ENCODE peak calls at places on chromosome 10, in five cellular contexts. D, T, R, B and K are unnamed samples.
A peak's percentile ranks its signal among the peaks of the same experiment; 100 is the strongest.

GRCh38 chr10:132803595-132804210 is 17.8 kb upstream of the NKX6-2 start:
- DNase-seq in D (no peak), T (no peak), R (no peak), B (no peak), K (no peak)

GRCh38 chr10:104041891-104042535 is 43.7 kb downstream of the COL17A1 start:
- DNase-seq in D (no peak), T (no peak), R (no peak), B (no peak), K (peak; percentile 22)

GRCh38 chr10:129470103-129470851 is 3.2 kb downstream of the MGMT start:
- DNase-seq in D (no peak), T (no peak), R (no peak), B (no peak), K (no peak)

GRCh38 chr10:45580781-45581496 is 91.6 kb downstream of the ZFAND4 start:
- DNase-seq in D (no peak), T (no peak), R (no peak), B (no peak), K (no peak)

GRCh38 chr10:132447446-132448247 is 50.6 kb downstream of the PWWP2B start:
- DNase-seq in D (peak; percentile 56), T (no peak), R (peak; percentile 71), B (no peak), K (peak; percentile 75)

GRCh38 chr10:90598513-90598912 is 259.3 kb downstream of the HTR7 start:
- DNase-seq in D (no peak), T (no peak), R (no peak), B (no peak), K (no peak)

GRCh38 chr10:62422068-62422590 is 48.0 kb downstream of the ZNF365 start:
- DNase-seq in D (no peak), T (peak; percentile 93), R (peak; percentile 90), B (no peak), K (no peak)

GRCh38 chr10:48798486-48799254 is 114.0 kb downstream of the WDFY4 start:
- DNase-seq in D (no peak), T (peak; percentile 72), R (peak; percentile 22), B (no peak), K (no peak)

GRCh38 chr10:42767906-42768305 is 14.7 kb upstream of the BMS1 start:
- DNase-seq in D (no peak), T (no peak), R (no peak), B (no peak), K (no peak)

GRCh38 chr10:113133497-113133896 is 183.4 kb downstream of the TCF7L2 start:
- DNase-seq in D (no peak), T (peak; percentile 81), R (peak; percentile 60), B (no peak), K (no peak)

GRCh38 chr10:74177140-74177677 is 26.2 kb downstream of the ADK start:
- DNase-seq in D (no peak), T (peak; percentile 86), R (peak; percentile 17), B (peak; percentile 58), K (no peak)

GRCh38 chr10:36494386-36494785 is 631.0 kb upstream of the ANKRD30A start:
- DNase-seq in D (no peak), T (peak; percentile 94), R (peak; percentile 87), B (no peak), K (no peak)

GRCh38 chr10:81570349-81570748 is 304.6 kb upstream of the NRG3 start:
- DNase-seq in D (no peak), T (no peak), R (no peak), B (no peak), K (no peak)

GRCh38 chr10:111175786-111176185 is 99.0 kb downstream of the ADRA2A start:
- DNase-seq in D (no peak), T (no peak), R (no peak), B (peak; percentile 9), K (no peak)

GRCh38 chr10:112360308-112361270 is 13.3 kb upstream of the ACSL5 start:
- DNase-seq in D (no peak), T (peak; percentile 81), R (peak; percentile 21), B (no peak), K (no peak)

GRCh38 chr10:61286695-61287094 is 166.5 kb downstream of the TMEM26 start:
- DNase-seq in D (no peak), T (no peak), R (no peak), B (no peak), K (no peak)

GRCh38 chr10:122310311-122311050 is 39.4 kb downstream of the BTBD16 start:
- DNase-seq in D (no peak), T (no peak), R (no peak), B (no peak), K (no peak)

GRCh38 chr10:73910401-73910763 is 550 bp upstream of the PLAU start:
- DNase-seq in D (peak; percentile 58), T (no peak), R (peak; percentile 43), B (peak; percentile 41), K (no peak)

GRCh38 chr10:61271127-61271780 is 181.9 kb downstream of the TMEM26 start:
- DNase-seq in D (no peak), T (peak; percentile 79), R (peak; percentile 84), B (no peak), K (no peak)

DNA sequence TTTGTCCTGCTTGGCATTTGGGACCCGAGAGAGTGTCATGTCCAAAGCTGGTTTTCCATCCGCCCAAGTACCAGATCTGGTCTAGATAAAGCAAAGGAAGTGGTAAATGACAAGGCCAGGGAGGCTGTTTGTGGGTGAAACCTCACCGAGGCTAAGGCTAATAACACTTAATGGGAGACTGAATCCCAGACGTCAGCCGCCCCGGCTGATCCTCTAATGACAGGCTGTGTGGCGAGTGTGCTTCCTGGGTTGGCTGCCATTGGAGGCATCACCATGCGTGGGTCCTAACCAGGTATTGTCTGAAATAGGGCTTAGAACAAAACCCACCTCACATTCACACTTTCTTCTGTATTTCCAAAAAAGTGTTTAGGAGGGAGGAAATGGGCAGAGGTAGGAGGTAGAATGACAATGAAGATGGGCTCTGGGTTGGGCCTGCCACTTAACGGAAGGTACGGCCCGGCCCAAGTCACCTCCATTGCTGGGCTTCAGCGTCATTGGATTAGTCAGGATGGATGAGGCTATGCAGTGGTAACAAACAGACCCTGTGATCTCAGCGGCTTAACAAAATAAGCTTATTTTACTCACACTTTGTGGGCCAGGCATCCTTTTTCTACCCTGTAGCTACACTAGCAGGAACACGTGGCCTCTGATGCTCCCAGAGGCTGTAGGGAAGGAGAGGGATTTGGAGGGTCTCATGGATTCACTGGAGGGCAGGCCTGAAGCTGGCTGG is 59.7 kb downstream of the PROSER2 start:
- DNase-seq in D (no peak), T (no peak), R (no peak), B (no peak), K (no peak)
- H3K4me2 ChIP-seq in D (no peak overlapping the region), T (no peak overlapping the region), R (no peak overlapping the region), B (no peak overlapping the region), K (no peak overlapping the region)

GRCh38 chr10:11212285-11212684 is 194.6 kb downstream of the CELF2 start:
- DNase-seq in D (no peak), T (no peak), R (no peak), B (no peak), K (no peak)
- H3K4me2 ChIP-seq in D (no peak overlapping the region), T (no peak overlapping the region), R (no peak overlapping the region), B (no peak overlapping the region), K (no peak overlapping the region)

DNA sequence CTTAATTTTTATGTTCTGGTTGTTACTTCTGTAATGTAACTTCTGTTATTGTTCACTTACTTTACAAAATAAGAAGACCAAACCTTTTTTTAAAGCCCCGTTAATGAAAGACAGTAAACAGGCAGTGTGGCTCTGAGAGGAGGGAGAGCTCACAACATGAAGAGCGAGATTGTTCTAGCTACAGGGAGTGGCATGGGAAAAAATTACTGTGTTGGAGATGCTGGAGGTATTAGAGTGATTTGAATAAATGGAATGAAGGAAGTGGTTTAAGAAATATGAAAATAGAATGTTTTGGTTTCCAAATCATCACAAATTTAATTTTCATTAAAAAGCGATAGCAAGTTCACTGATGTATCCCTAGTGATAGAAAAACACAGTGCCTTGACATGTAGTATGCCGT is 31.8 kb downstream of the REEP3 start:
- DNase-seq in D (no peak), T (peak; percentile 88), R (peak; percentile 74), B (no peak), K (no peak)
- H3K4me2 ChIP-seq in D (no peak overlapping the region), T (peak overlapping the region; percentile 75), R (peak overlapping the region; percentile 44), B (no peak overlapping the region), K (no peak overlapping the region)

DNA sequence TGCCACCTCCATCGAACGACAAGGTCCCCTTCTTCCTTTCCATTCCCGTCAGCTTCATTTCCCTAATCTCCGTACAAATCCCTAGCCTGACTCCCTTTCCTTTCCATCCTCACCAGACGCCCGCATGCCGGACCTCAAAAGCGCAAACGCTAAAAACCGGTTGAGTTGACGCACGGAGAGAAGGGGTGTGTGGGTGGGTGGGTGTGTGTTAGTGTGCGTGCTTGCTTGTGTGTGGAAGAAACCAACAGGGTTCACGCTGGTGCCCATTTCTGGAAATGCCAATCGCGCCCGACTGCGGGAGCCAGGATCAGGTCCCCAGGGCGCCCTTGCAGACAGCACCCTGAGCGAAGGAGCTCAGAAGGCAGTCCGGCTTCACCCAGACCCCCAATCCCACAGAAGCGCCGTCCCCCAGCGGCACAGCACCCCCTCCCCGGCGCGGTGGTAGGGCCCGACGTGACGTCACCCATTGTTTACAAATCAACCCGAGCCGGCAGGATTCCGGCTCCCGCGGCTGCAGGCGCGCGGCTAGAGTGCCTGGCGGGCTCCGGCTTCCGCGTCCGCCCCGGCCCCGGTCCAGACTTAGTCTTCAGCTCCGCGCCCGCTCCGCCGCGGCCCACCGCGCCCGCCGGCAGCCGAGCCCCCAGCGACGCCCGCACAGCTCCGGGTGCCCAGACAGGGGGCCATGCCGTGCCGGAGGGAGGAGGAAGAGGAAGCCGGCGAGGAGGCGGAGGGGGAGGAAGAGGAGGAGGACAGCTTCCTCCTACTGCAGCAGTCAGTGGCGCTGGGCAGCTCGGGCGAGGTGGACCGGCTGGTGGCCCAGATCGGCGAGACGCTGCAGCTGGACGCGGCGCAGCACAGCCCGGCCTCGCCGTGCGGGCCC is at the start of gene FRAT1:
- DNase-seq in D (peak; percentile 95), T (peak; percentile 92), R (peak; percentile 93), B (peak; percentile 70), K (peak; percentile 91)
- H3K4me2 ChIP-seq in D (peak within 1 kb of the TSS; percentile 95), T (peak within 1 kb of the TSS; percentile 98), R (peak within 1 kb of the TSS; percentile 92), B (peak within 1 kb of the TSS; percentile 97), K (peak within 1 kb of the TSS; percentile 72)

DNA sequence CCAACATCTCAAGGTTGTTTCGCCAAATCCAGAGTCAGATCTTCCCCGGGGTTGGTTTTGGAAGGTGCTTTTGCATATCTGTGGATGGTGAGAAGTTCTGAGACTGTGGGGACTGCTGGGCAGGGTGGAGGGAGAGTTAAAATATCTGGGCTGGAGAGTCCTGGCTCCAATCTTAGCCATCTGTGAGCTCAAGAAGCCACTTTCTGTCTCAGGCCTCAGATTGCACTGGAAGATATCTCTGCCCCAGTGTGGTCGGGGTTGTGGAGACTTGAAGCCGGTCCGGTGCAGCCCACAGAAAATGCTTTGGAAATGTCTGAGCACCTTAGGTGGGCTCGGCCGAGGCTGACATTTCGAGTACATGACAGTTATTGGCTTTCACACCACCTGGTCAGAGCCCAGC is 72.2 kb upstream of the SFMBT2 start:
- DNase-seq in D (no peak), T (no peak), R (no peak), B (no peak), K (no peak)
- H3K4me2 ChIP-seq in D (no peak overlapping the region), T (no peak overlapping the region), R (no peak overlapping the region), B (no peak overlapping the region), K (no peak overlapping the region)

GRCh38 chr10:71243756-71244637 is 31.6 kb downstream of the UNC5B start:
- DNase-seq in D (no peak), T (peak; percentile 85), R (peak; percentile 28), B (no peak), K (no peak)

GRCh38 chr10:71241114-71241898 is 28.9 kb downstream of the UNC5B start:
- DNase-seq in D (no peak), T (peak; percentile 60), R (peak; percentile 50), B (no peak), K (no peak)

GRCh38 chr10:71241899-71242620 is 29.7 kb downstream of the UNC5B start:
- DNase-seq in D (no peak), T (peak; percentile 36), R (no peak), B (no peak), K (no peak)

GRCh38 chr10:71244638-71245419 is 32.5 kb downstream of the UNC5B start:
- DNase-seq in D (no peak), T (peak; percentile 87), R (peak; percentile 93), B (no peak), K (no peak)

GRCh38 chr10:71242621-71243009 is 30.2 kb downstream of the UNC5B start:
- DNase-seq in D (no peak), T (no peak), R (no peak), B (no peak), K (peak; percentile 62)
- H3K4me2 ChIP-seq in D (no peak overlapping the region), T (no peak overlapping the region), R (no peak overlapping the region), B (no peak overlapping the region), K (no peak overlapping the region)